ENCODE peak calls at places on chromosomes 1 and 21, in four cellular contexts. One of them, this sample, is unnamed.

GRCh38 chr1:21852282-21853129 is 40.4 kb downstream of the LDLRAD2 start:
- DNase-seq in HTR-8/SVneo: no peak
- DNase-seq in HAP-1: no peak
- DNase-seq in fibroblast of lung: no peak
- DNase-seq in this sample: no peak

GRCh38 chr21:36072453-36073167 is 2.8 kb downstream of the CBR1 start:
- DNase-seq in HTR-8/SVneo: no peak
- DNase-seq in HAP-1: no peak
- DNase-seq in fibroblast of lung: no peak
- DNase-seq in this sample: no peak

GRCh38 chr1:160257411-160258015 is 4.8 kb downstream of the DCAF8 start:
- DNase-seq in HTR-8/SVneo: no peak
- DNase-seq in HAP-1: no peak
- DNase-seq in fibroblast of lung: no peak
- DNase-seq in this sample: no peak

GRCh38 chr1:56135069-56135863 is 444.1 kb downstream of the PLPP3 start:
- DNase-seq in HTR-8/SVneo: no peak
- DNase-seq in HAP-1: no peak
- DNase-seq in fibroblast of lung: no peak
- DNase-seq in this sample: no peak

GRCh38 chr21:40146201-40146890 is 279.1 kb downstream of the PCP4 start:
- DNase-seq in HTR-8/SVneo: no peak
- DNase-seq in HAP-1: no peak
- DNase-seq in fibroblast of lung: no peak
- DNase-seq in this sample: no peak

GRCh38 chr21:30718239-30718909 is at the start of gene KRTAP21-3:
- DNase-seq in HTR-8/SVneo: peak
- DNase-seq in HAP-1: no peak
- DNase-seq in fibroblast of lung: no peak
- DNase-seq in this sample: no peak

GRCh38 chr1:39754026-39754569 is 15.4 kb downstream of the PPIE start:
- DNase-seq in HTR-8/SVneo: no peak
- DNase-seq in HAP-1: no peak
- DNase-seq in fibroblast of lung: peak
- DNase-seq in this sample: no peak

GRCh38 chr1:157181258-157181657 is 43.1 kb upstream of the ETV3 start:
- DNase-seq in HTR-8/SVneo: no peak
- DNase-seq in HAP-1: no peak
- DNase-seq in fibroblast of lung: no peak
- DNase-seq in this sample: no peak

GRCh38 chr21:43827015-43827611 is 37.7 kb downstream of the RRP1 start:
- DNase-seq in HTR-8/SVneo: no peak
- DNase-seq in HAP-1: no peak
- DNase-seq in fibroblast of lung: peak
- DNase-seq in this sample: no peak

GRCh38 chr21:26544208-26544607 is 28.9 kb downstream of the CYYR1 start:
- DNase-seq in HTR-8/SVneo: peak
- DNase-seq in HAP-1: no peak
- DNase-seq in fibroblast of lung: no peak
- DNase-seq in this sample: no peak

GRCh38 chr1:54337034-54337433 is 69.2 kb downstream of the SSBP3 start:
- DNase-seq in HTR-8/SVneo: no peak
- DNase-seq in HAP-1: no peak
- DNase-seq in fibroblast of lung: no peak
- DNase-seq in this sample: no peak

GRCh38 chr1:174659823-174660222 is 212.1 kb downstream of the GPR52 start:
- DNase-seq in HTR-8/SVneo: no peak
- DNase-seq in HAP-1: no peak
- DNase-seq in fibroblast of lung: peak
- DNase-seq in this sample: peak

GRCh38 chr1:216464489-216464888 is 41.2 kb upstream of the USH2A start:
- DNase-seq in HTR-8/SVneo: peak
- DNase-seq in HAP-1: no peak
- DNase-seq in fibroblast of lung: peak
- DNase-seq in this sample: no peak

GRCh38 chr1:37660646-37661045 is 26.0 kb upstream of the RSPO1 start:
- DNase-seq in HTR-8/SVneo: no peak
- DNase-seq in HAP-1: no peak
- DNase-seq in fibroblast of lung: no peak
- DNase-seq in this sample: no peak

GRCh38 chr1:30880631-30881155 is 27.9 kb downstream of the SDC3 start:
- DNase-seq in HTR-8/SVneo: no peak
- DNase-seq in HAP-1: peak
- DNase-seq in fibroblast of lung: no peak
- DNase-seq in this sample: no peak

GRCh38 chr1:119702384-119702783 is 9.3 kb upstream of the PHGDH start:
- DNase-seq in HTR-8/SVneo: no peak
- DNase-seq in HAP-1: no peak
- DNase-seq in fibroblast of lung: peak
- DNase-seq in this sample: no peak

GRCh38 chr1:202355944-202356553 is 7.5 kb downstream of the PPP1R12B start:
- DNase-seq in HTR-8/SVneo: no peak
- DNase-seq in HAP-1: no peak
- DNase-seq in fibroblast of lung: no peak
- DNase-seq in this sample: no peak

GRCh38 chr1:242523282-242523967 is 1.1 kb downstream of the PLD5 start:
- DNase-seq in HTR-8/SVneo: no peak
- DNase-seq in HAP-1: peak
- DNase-seq in fibroblast of lung: peak
- DNase-seq in this sample: no peak

This sample was measured in Panc1.